ENCODE peak calls at places on chromosomes 4 and X, in five cellular contexts. One of them, this sample, is unnamed.

GRCh38 chrX:85836868-85837267 is 210.5 kb downstream of the CHM start:
- DNase-seq in adrenal gland: peak; percentile 14
- DNase-seq in suprapubic skin: no peak
- DNase-seq in esophagus muscularis mucosa: no peak
- DNase-seq in thyroid gland: no peak
- DNase-seq in this sample: no peak

GRCh38 chr4:153645183-153645582 is 38.9 kb upstream of the TLR2 start:
- DNase-seq in suprapubic skin: no peak
- DNase-seq in esophagus muscularis mucosa: no peak
- DNase-seq in thyroid gland: no peak
- DNase-seq in adrenal gland: no peak
- DNase-seq in this sample: no peak

GRCh38 chrX:72100824-72101351 is 30.8 kb downstream of the RTL5 start:
- DNase-seq in suprapubic skin: no peak
- DNase-seq in adrenal gland: no peak
- DNase-seq in thyroid gland: no peak
- DNase-seq in esophagus muscularis mucosa: no peak
- DNase-seq in this sample: no peak

GRCh38 chr4:153676491-153676890 is 7.6 kb upstream of the TLR2 start:
- DNase-seq in thyroid gland: no peak
- DNase-seq in esophagus muscularis mucosa: no peak
- DNase-seq in suprapubic skin: no peak
- DNase-seq in adrenal gland: no peak
- DNase-seq in this sample: no peak

GRCh38 chr4:81392164-81392563 is 79.5 kb downstream of the RASGEF1B start:
- DNase-seq in adrenal gland: no peak
- DNase-seq in thyroid gland: no peak
- DNase-seq in esophagus muscularis mucosa: no peak
- DNase-seq in suprapubic skin: no peak
- DNase-seq in this sample: no peak

GRCh38 chr4:186191266-186192067 is at the start of gene CYP4V2:
- DNase-seq in suprapubic skin: peak; percentile 88
- DNase-seq in thyroid gland: peak; percentile 76
- DNase-seq in adrenal gland: peak; percentile 81
- DNase-seq in esophagus muscularis mucosa: no peak
- DNase-seq in this sample: peak; percentile 80

GRCh38 chr4:54525602-54526001 is 132.2 kb upstream of the KIT start:
- DNase-seq in suprapubic skin: no peak
- DNase-seq in thyroid gland: no peak
- DNase-seq in adrenal gland: no peak
- DNase-seq in esophagus muscularis mucosa: peak; percentile 42
- DNase-seq in this sample: no peak

GRCh38 chr4:8332891-8333331 is 63.4 kb downstream of the HTRA3 start:
- DNase-seq in adrenal gland: no peak
- DNase-seq in esophagus muscularis mucosa: no peak
- DNase-seq in thyroid gland: peak; percentile 44
- DNase-seq in suprapubic skin: peak; percentile 45
- DNase-seq in this sample: no peak

GRCh38 chr4:6892190-6892908 is 17.3 kb upstream of the TBC1D14 start:
- DNase-seq in esophagus muscularis mucosa: no peak
- DNase-seq in thyroid gland: peak; percentile 37
- DNase-seq in adrenal gland: peak; percentile 87
- DNase-seq in suprapubic skin: no peak
- DNase-seq in this sample: peak; percentile 46

GRCh38 chr4:100938698-100939097 is 408.6 kb downstream of the PPP3CA start:
- DNase-seq in esophagus muscularis mucosa: no peak
- DNase-seq in thyroid gland: no peak
- DNase-seq in suprapubic skin: no peak
- DNase-seq in adrenal gland: no peak
- DNase-seq in this sample: no peak

GRCh38 chrX:107842715-107843400 is 17.2 kb downstream of the MID2 start:
- DNase-seq in adrenal gland: no peak
- DNase-seq in suprapubic skin: no peak
- DNase-seq in thyroid gland: no peak
- DNase-seq in esophagus muscularis mucosa: no peak
- DNase-seq in this sample: no peak

GRCh38 chr4:154471032-154471431 is 20.6 kb downstream of the DCHS2 start:
- DNase-seq in adrenal gland: no peak
- DNase-seq in suprapubic skin: no peak
- DNase-seq in thyroid gland: no peak
- DNase-seq in esophagus muscularis mucosa: no peak
- DNase-seq in this sample: no peak

GRCh38 chr4:83929550-83929949 is 393.6 kb downstream of the GPAT3 start:
- DNase-seq in esophagus muscularis mucosa: no peak
- DNase-seq in adrenal gland: no peak
- DNase-seq in suprapubic skin: no peak
- DNase-seq in thyroid gland: no peak
- DNase-seq in this sample: no peak

GRCh38 chrX:129984196-129984962 is 1.9 kb downstream of the BCORL1 start:
- DNase-seq in esophagus muscularis mucosa: no peak
- DNase-seq in adrenal gland: peak; percentile 40
- DNase-seq in thyroid gland: peak; percentile 31
- DNase-seq in suprapubic skin: no peak
- DNase-seq in this sample: peak; percentile 17

GRCh38 chrX:30794497-30794896 is 94.6 kb downstream of the TAB3 start:
- DNase-seq in suprapubic skin: no peak
- DNase-seq in adrenal gland: no peak
- DNase-seq in thyroid gland: no peak
- DNase-seq in esophagus muscularis mucosa: no peak
- DNase-seq in this sample: no peak

GRCh38 chr4:118942465-118942864 is 53.8 kb downstream of the SYNPO2 start:
- DNase-seq in thyroid gland: no peak
- DNase-seq in suprapubic skin: no peak
- DNase-seq in esophagus muscularis mucosa: no peak
- DNase-seq in adrenal gland: no peak
- DNase-seq in this sample: no peak

GRCh38 chr4:143262838-143263237 is 73.8 kb upstream of the GAB1 start:
- DNase-seq in thyroid gland: no peak
- DNase-seq in esophagus muscularis mucosa: no peak
- DNase-seq in suprapubic skin: no peak
- DNase-seq in adrenal gland: no peak
- DNase-seq in this sample: no peak

GRCh38 chr4:4182835-4183568 is 43.7 kb downstream of the OTOP1 start:
- DNase-seq in thyroid gland: peak; percentile 37
- DNase-seq in suprapubic skin: no peak
- DNase-seq in adrenal gland: no peak
- DNase-seq in esophagus muscularis mucosa: no peak
- DNase-seq in this sample: peak; percentile 51

GRCh38 chrX:40201486-40201885 is 103.7 kb upstream of the BCOR start:
- DNase-seq in suprapubic skin: no peak
- DNase-seq in thyroid gland: no peak
- DNase-seq in adrenal gland: no peak
- DNase-seq in esophagus muscularis mucosa: no peak
- DNase-seq in this sample: no peak

GRCh38 chrX:75301060-75301459 is 27.2 kb downstream of the UPRT start:
- DNase-seq in adrenal gland: no peak
- DNase-seq in esophagus muscularis mucosa: no peak
- DNase-seq in suprapubic skin: no peak
- DNase-seq in thyroid gland: no peak
- DNase-seq in this sample: no peak

GRCh38 chr4:183618681-183619080 is 40.3 kb downstream of the RWDD4 start:
- DNase-seq in thyroid gland: no peak
- DNase-seq in suprapubic skin: no peak
- DNase-seq in adrenal gland: no peak
- DNase-seq in esophagus muscularis mucosa: no peak
- DNase-seq in this sample: peak; percentile 46

GRCh38 chr4:48693856-48694574 is 86.1 kb downstream of the FRYL start:
- DNase-seq in adrenal gland: no peak
- DNase-seq in esophagus muscularis mucosa: no peak
- DNase-seq in thyroid gland: no peak
- DNase-seq in suprapubic skin: no peak
- DNase-seq in this sample: no peak

GRCh38 chr4:14871676-14872430 is 130.4 kb upstream of the CPEB2 start:
- DNase-seq in suprapubic skin: no peak
- DNase-seq in thyroid gland: peak; percentile 4
- DNase-seq in adrenal gland: peak; percentile 16
- DNase-seq in esophagus muscularis mucosa: no peak
- DNase-seq in this sample: no peak

GRCh38 chr4:185128272-185129119 is 14.6 kb upstream of the SLC25A4 start:
- DNase-seq in thyroid gland: peak; percentile 56
- DNase-seq in adrenal gland: peak; percentile 42
- DNase-seq in suprapubic skin: no peak
- DNase-seq in esophagus muscularis mucosa: no peak
- DNase-seq in this sample: peak; percentile 62

DNA sequence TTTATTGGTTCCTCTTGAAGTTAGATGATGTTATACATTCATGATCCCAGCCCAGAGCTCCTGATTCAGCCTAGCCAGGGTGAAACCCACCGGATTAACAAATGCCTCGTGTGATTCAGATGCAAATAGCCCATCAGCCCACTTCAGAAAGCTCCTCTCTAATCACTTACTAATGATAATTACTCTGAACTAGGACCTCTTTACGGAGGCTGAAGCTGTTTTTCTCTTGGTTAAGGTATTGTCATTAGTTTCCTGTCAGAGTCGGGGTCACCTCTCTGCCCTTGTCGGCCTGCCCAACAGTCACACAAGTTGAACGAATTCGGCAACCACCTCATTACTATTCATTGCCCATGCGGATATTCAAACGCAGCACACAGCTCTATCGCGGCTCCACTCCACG is 36.6 kb downstream of the ZFP42 start:
- DNase-seq in suprapubic skin: no peak
- DNase-seq in thyroid gland: no peak
- DNase-seq in esophagus muscularis mucosa: no peak
- DNase-seq in adrenal gland: no peak
- DNase-seq in this sample: no peak
- TF ChIP-seq POLR2A in suprapubic skin: no peak
- TF ChIP-seq POLR2A in thyroid gland: no peak
- TF ChIP-seq POLR2A in esophagus muscularis mucosa: no peak
- TF ChIP-seq POLR2A in adrenal gland: no peak
- TF ChIP-seq POLR2A in this sample: no peak

GRCh38 chr4:70739496-70740337 is 18.0 kb downstream of the RUFY3 start:
- DNase-seq in esophagus muscularis mucosa: no peak
- DNase-seq in suprapubic skin: no peak
- DNase-seq in adrenal gland: no peak
- DNase-seq in thyroid gland: no peak
- DNase-seq in this sample: no peak

GRCh38 chr4:70746179-70746839 is 24.5 kb downstream of the RUFY3 start:
- DNase-seq in thyroid gland: peak; percentile 47
- DNase-seq in adrenal gland: peak; percentile 56
- DNase-seq in esophagus muscularis mucosa: no peak
- DNase-seq in suprapubic skin: no peak
- DNase-seq in this sample: no peak

GRCh38 chr4:70747874-70748273 is 26.1 kb downstream of the RUFY3 start:
- DNase-seq in thyroid gland: no peak
- DNase-seq in suprapubic skin: no peak
- DNase-seq in esophagus muscularis mucosa: no peak
- DNase-seq in adrenal gland: no peak
- DNase-seq in this sample: no peak

GRCh38 chr4:70741872-70742271 is 20.1 kb downstream of the RUFY3 start:
- DNase-seq in adrenal gland: no peak
- DNase-seq in esophagus muscularis mucosa: no peak
- DNase-seq in thyroid gland: no peak
- DNase-seq in suprapubic skin: no peak
- DNase-seq in this sample: no peak

GRCh38 chr4:70743728-70744127 is 22.0 kb downstream of the RUFY3 start:
- DNase-seq in adrenal gland: no peak
- DNase-seq in esophagus muscularis mucosa: no peak
- DNase-seq in thyroid gland: no peak
- DNase-seq in suprapubic skin: no peak
- DNase-seq in this sample: no peak
- H3K27ac ChIP-seq in adrenal gland: no peak overlapping the region
- H3K27ac ChIP-seq in esophagus muscularis mucosa: no peak overlapping the region
- H3K27ac ChIP-seq in thyroid gland: no peak overlapping the region
- H3K27ac ChIP-seq in suprapubic skin: no peak overlapping the region
- H3K27ac ChIP-seq in this sample: no peak overlapping the region

GRCh38 chr4:57094482-57095223 is 15.5 kb downstream of the IGFBP7 start:
- DNase-seq in suprapubic skin: no peak
- DNase-seq in thyroid gland: no peak
- DNase-seq in esophagus muscularis mucosa: no peak
- DNase-seq in adrenal gland: no peak
- DNase-seq in this sample: no peak

GRCh38 chr4:57095956-57096355 is 14.2 kb downstream of the IGFBP7 start:
- DNase-seq in esophagus muscularis mucosa: no peak
- DNase-seq in thyroid gland: no peak
- DNase-seq in adrenal gland: no peak
- DNase-seq in suprapubic skin: no peak
- DNase-seq in this sample: no peak

GRCh38 chr4:57097711-57098110 is 12.5 kb downstream of the IGFBP7 start:
- DNase-seq in suprapubic skin: no peak
- DNase-seq in adrenal gland: no peak
- DNase-seq in esophagus muscularis mucosa: no peak
- DNase-seq in thyroid gland: no peak
- DNase-seq in this sample: no peak

GRCh38 chr4:57093816-57094481 is 16.2 kb downstream of the IGFBP7 start:
- DNase-seq in esophagus muscularis mucosa: no peak
- DNase-seq in adrenal gland: no peak
- DNase-seq in thyroid gland: no peak
- DNase-seq in suprapubic skin: no peak
- DNase-seq in this sample: peak; percentile 68

DNA sequence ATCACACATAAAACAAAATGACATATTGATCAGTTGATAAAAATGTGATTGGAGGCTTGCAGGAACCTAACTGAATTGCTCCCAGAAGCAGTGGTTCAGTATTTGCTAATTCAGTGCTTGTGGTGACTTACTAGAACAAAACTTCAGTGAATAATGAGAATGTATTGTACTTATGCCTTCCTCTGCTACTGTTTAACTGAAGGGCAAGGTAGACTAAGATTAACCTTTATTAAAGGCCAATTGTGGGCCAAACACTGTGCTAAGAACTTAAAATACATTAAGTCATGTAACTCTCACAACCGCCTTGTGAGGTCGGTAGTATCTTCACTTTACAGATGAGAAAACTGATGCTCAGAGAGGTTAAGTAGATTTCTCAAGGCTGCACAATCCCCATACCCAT is 14.9 kb downstream of the IGFBP7 start:
- DNase-seq in thyroid gland: no peak
- DNase-seq in esophagus muscularis mucosa: no peak
- DNase-seq in adrenal gland: no peak
- DNase-seq in suprapubic skin: no peak
- DNase-seq in this sample: no peak
- TF ChIP-seq POLR2A in thyroid gland: no peak
- TF ChIP-seq POLR2A in esophagus muscularis mucosa: no peak
- TF ChIP-seq POLR2A in adrenal gland: no peak
- TF ChIP-seq POLR2A in suprapubic skin: no peak
- TF ChIP-seq POLR2A in this sample: no peak

DNA sequence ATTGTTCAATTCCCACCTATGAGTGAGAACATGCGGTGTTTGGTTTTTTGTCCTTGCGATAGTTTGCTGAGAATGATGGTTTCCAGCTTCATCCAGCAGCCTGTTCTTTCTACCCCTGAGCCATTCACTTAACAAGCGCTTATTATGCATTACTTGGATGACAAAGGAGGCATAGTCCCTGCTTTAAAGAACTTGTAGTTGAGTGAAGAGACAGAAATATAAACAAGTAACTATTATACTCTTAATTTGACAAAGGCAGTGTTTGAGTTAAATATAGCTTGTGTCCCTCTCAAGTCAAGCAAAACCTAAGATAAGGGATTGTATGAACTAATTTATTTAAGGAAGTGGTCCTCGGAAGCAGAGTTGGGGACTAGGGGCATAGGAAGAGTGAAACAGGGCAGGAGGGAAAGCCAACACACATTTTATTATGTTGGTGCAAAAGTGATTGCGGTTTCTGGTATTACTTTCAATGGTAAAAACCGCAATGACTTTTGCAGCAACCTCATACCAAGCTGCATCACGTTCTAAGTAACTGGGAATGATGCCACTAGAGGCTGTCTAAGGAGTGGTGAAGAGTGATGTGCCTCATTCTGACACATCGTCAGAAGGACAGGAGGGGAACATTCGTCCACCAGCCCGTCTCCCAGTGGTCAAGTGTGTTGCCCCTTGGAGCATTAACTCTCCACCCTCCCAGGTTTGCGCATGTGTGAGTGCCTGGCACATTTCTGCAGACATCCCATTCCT is 41.8 kb downstream of the QDPR start:
- DNase-seq in thyroid gland: no peak
- DNase-seq in esophagus muscularis mucosa: no peak
- DNase-seq in adrenal gland: no peak
- DNase-seq in suprapubic skin: no peak
- DNase-seq in this sample: no peak
- H3K27ac ChIP-seq in thyroid gland: no peak overlapping the region
- H3K27ac ChIP-seq in esophagus muscularis mucosa: no peak overlapping the region
- H3K27ac ChIP-seq in adrenal gland: no peak overlapping the region
- H3K27ac ChIP-seq in suprapubic skin: no peak overlapping the region
- H3K27ac ChIP-seq in this sample: no peak overlapping the region

This sample was measured in testis.